ENCODE peak calls at places on chromosome 4, in six cellular contexts. One of them, this sample, is unnamed.

GRCh38 chr4:99636422-99636821 is 21.2 kb downstream of the C4orf54 start:
- DNase-seq in HS-27A: no peak
- DNase-seq in pons: no peak
- DNase-seq in NCI-H146: no peak
- DNase-seq in nephron progenitor cell: no peak
- DNase-seq in astrocyte of the spinal cord: no peak
- DNase-seq in this sample: no peak

GRCh38 chr4:173448103-173448502 is 49.2 kb upstream of the SCRG1 start:
- DNase-seq in HS-27A: no peak
- DNase-seq in pons: peak
- DNase-seq in NCI-H146: peak
- DNase-seq in nephron progenitor cell: no peak
- DNase-seq in astrocyte of the spinal cord: no peak
- DNase-seq in this sample: peak

GRCh38 chr4:92304636-92305035 is 870 bp downstream of the GRID2 start:
- DNase-seq in HS-27A: no peak
- DNase-seq in pons: peak
- DNase-seq in NCI-H146: no peak
- DNase-seq in nephron progenitor cell: peak
- DNase-seq in astrocyte of the spinal cord: peak
- DNase-seq in this sample: no peak

GRCh38 chr4:71732706-71733105 is 51.2 kb downstream of the GC start:
- DNase-seq in HS-27A: no peak
- DNase-seq in pons: peak
- DNase-seq in NCI-H146: no peak
- DNase-seq in nephron progenitor cell: no peak
- DNase-seq in astrocyte of the spinal cord: peak
- DNase-seq in this sample: peak

GRCh38 chr4:3716876-3717235 is 49.3 kb upstream of the ADRA2C start:
- DNase-seq in HS-27A: no peak
- DNase-seq in pons: no peak
- DNase-seq in NCI-H146: no peak
- DNase-seq in nephron progenitor cell: no peak
- DNase-seq in astrocyte of the spinal cord: no peak
- DNase-seq in this sample: no peak

GRCh38 chr4:14906805-14907204 is 95.5 kb upstream of the CPEB2 start:
- DNase-seq in HS-27A: no peak
- DNase-seq in pons: no peak
- DNase-seq in NCI-H146: no peak
- DNase-seq in nephron progenitor cell: no peak
- DNase-seq in astrocyte of the spinal cord: peak
- DNase-seq in this sample: peak

GRCh38 chr4:184330008-184330400 is 112.3 kb upstream of the ENPP6 start:
- DNase-seq in HS-27A: no peak
- DNase-seq in pons: peak
- DNase-seq in NCI-H146: no peak
- DNase-seq in nephron progenitor cell: no peak
- DNase-seq in astrocyte of the spinal cord: peak
- DNase-seq in this sample: peak

GRCh38 chr4:188399834-188400233 is 260.6 kb downstream of the TRIML1 start:
- DNase-seq in HS-27A: no peak
- DNase-seq in pons: no peak
- DNase-seq in NCI-H146: no peak
- DNase-seq in nephron progenitor cell: no peak
- DNase-seq in astrocyte of the spinal cord: no peak
- DNase-seq in this sample: no peak